ENCODE peak calls at places on chromosomes 12 and 14, in six cellular contexts. E is activated B cell treated with CpG ODN at 0.5 μM for 24 hours, Y is foreskin fibroblast, S is neural crest cell, L is brain microvascular endothelial cell, I is HFFc6. Z is an unnamed sample.

GRCh38 chr12:67827820-67828383 is 161.3 kb upstream of the IFNG-AS1 start:
- DNase-seq in E (no peak), Y (peak; percentile 92), S (no peak), L (peak; percentile 98), I (peak; percentile 94), Z (no peak)

GRCh38 chr12:1797011-1797901 is 23.1 kb upstream of the LRTM2 start:
- DNase-seq in E (no peak), Y (no peak), S (no peak), L (no peak), I (no peak), Z (no peak)

GRCh38 chr14:52417139-52417538 is 103.0 kb downstream of the PTGER2 start:
- DNase-seq in E (no peak), Y (no peak), S (no peak), L (no peak), I (no peak), Z (no peak)

GRCh38 chr12:103821773-103822172 is 19.3 kb downstream of the NT5DC3 start:
- DNase-seq in E (no peak), Y (peak; percentile 35), S (no peak), L (no peak), I (peak; percentile 25), Z (no peak)

GRCh38 chr14:100296106-100296651 is 10.1 kb downstream of the SLC25A29 start:
- DNase-seq in E (no peak), Y (no peak), S (no peak), L (no peak), I (no peak), Z (no peak)

GRCh38 chr14:51308872-51309271 is 68.8 kb downstream of the TMX1 start:
- DNase-seq in E (no peak), Y (no peak), S (no peak), L (no peak), I (no peak), Z (no peak)

GRCh38 chr14:54374117-54374884 is 22.5 kb upstream of the CDKN3 start:
- DNase-seq in E (no peak), Y (no peak), S (no peak), L (no peak), I (no peak), Z (no peak)

GRCh38 chr14:63759454-63759853 is 31.6 kb upstream of the SGPP1 start:
- DNase-seq in E (no peak), Y (peak; percentile 18), S (no peak), L (no peak), I (no peak), Z (no peak)

GRCh38 chr12:9813821-9814798 is 13.2 kb upstream of the KLRF1 start:
- DNase-seq in E (peak; percentile 80), Y (peak; percentile 19), S (peak; percentile 53), L (peak; percentile 39), I (peak; percentile 13), Z (peak; percentile 95)

GRCh38 chr12:58095002-58095401 is 153.6 kb downstream of the ATP23 start:
- DNase-seq in E (no peak), Y (no peak), S (no peak), L (no peak), I (no peak), Z (no peak)

GRCh38 chr12:71407732-71408131 is 31.9 kb upstream of the LGR5 start:
- DNase-seq in E (no peak), Y (no peak), S (no peak), L (no peak), I (no peak), Z (no peak)

GRCh38 chr12:754238-754816 is 1.9 kb downstream of the WNK1 start:
- DNase-seq in E (no peak), Y (no peak), S (no peak), L (no peak), I (no peak), Z (peak; percentile 15)

GRCh38 chr12:14716848-14717444 is 20.5 kb upstream of the GUCY2C start:
- DNase-seq in E (no peak), Y (peak; percentile 21), S (peak; percentile 16), L (peak; percentile 47), I (peak; percentile 30), Z (no peak)

GRCh38 chr12:117377758-117378157 is 16.3 kb upstream of the NOS1 start:
- DNase-seq in E (no peak), Y (no peak), S (no peak), L (no peak), I (no peak), Z (no peak)

DNA sequence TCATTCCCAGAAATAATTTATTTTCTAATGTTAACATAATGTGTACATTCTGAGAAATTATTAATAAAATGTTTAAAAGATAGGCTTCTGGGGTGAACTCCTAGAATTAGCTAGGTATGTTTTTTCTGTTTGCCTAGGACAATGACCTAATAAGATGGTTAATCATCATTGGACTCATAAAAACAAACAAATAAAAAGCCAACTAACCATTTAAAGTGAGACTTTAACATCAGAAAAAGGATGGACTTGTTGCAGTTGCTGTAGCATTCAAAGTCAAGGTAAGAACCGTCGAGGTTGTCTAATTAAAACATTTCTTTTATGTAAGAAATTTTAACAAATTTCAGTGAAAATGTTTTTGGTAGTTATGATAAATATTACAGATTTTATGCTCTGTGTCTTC is at the start of gene SLCO1B3:
- DNase-seq in E (no peak), Y (no peak), S (no peak), L (no peak), I (no peak), Z (no peak)
- TF ChIP-seq CTCF in E (no peak), Y (no peak), S (no peak), L (no peak), I (no peak), Z (no peak)

DNA sequence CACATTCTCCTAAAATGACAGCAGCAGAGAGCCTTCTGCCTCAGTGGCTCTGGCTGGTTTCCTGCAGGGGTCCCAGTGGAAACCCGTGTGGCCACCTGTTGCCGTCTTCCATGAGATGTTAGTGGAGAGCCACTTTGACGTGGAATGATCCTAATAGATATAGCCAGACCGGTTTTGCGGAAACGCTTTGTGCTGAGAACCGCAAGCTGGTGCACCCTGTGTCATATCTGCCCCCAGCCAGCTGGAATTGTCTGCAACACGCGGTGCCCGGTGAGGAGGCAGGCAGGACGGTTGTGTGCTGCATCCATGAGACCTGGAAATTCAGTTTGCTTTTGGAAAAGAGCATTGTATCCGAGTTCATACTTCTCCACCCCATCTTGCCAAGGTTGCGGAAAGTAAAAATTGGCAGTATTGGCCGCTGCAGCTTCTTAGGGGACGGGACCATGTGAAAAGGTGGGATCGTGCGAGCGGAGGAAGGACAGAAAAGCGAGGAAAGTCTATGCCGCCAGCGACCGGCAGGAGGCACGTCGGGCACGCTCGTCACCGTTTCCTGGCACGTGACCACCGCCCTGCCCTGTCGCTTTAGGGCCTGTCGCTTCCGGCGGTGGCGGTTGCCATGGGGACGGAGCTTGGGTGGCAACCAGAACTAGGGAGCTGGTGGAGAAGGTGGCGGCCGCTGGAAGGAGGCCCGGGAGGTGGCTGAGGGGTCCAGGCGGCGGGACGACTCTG is at the start of gene CFAP251:
- DNase-seq in E (peak; percentile 86), Y (peak; percentile 77), S (peak; percentile 79), L (peak; percentile 65), I (no peak), Z (peak; percentile 95)
- TF ChIP-seq CTCF in E (no peak), Y (peak; percentile 52), S (peak; percentile 68), L (peak; percentile 83), I (no peak), Z (peak; percentile 74)

GRCh38 chr12:27467641-27468040 is 21.1 kb downstream of the SMCO2 start:
- DNase-seq in E (no peak), Y (no peak), S (no peak), L (no peak), I (no peak), Z (no peak)

GRCh38 chr12:27462151-27462694 is 15.7 kb downstream of the SMCO2 start:
- DNase-seq in E (no peak), Y (peak; percentile 52), S (no peak), L (peak; percentile 74), I (peak; percentile 48), Z (no peak)

GRCh38 chr12:27463826-27464554 is 17.5 kb downstream of the SMCO2 start:
- DNase-seq in E (no peak), Y (peak; percentile 79), S (no peak), L (no peak), I (no peak), Z (no peak)

GRCh38 chr12:27460471-27460978 is 14.0 kb downstream of the SMCO2 start:
- DNase-seq in E (no peak), Y (no peak), S (no peak), L (peak; percentile 41), I (no peak), Z (no peak)

GRCh38 chr12:27462851-27463250 is 16.3 kb downstream of the SMCO2 start:
- DNase-seq in E (no peak), Y (no peak), S (no peak), L (no peak), I (no peak), Z (no peak)
- TF ChIP-seq CTCF in E (no peak), Y (no peak), S (no peak), L (no peak), I (no peak), Z (no peak)

GRCh38 chr12:115400011-115400410 is 716.0 kb upstream of the TBX3 start:
- DNase-seq in E (no peak), Y (no peak), S (no peak), L (no peak), I (no peak), Z (no peak)

GRCh38 chr12:115402443-115403170 is 718.6 kb upstream of the TBX3 start:
- DNase-seq in E (no peak), Y (peak; percentile 39), S (no peak), L (no peak), I (peak; percentile 15), Z (no peak)

GRCh38 chr12:115394498-115395220 is 710.7 kb upstream of the TBX3 start:
- DNase-seq in E (no peak), Y (no peak), S (no peak), L (no peak), I (no peak), Z (no peak)

GRCh38 chr12:115396567-115396966 is 712.6 kb upstream of the TBX3 start:
- DNase-seq in E (no peak), Y (no peak), S (no peak), L (no peak), I (no peak), Z (no peak)

DNA sequence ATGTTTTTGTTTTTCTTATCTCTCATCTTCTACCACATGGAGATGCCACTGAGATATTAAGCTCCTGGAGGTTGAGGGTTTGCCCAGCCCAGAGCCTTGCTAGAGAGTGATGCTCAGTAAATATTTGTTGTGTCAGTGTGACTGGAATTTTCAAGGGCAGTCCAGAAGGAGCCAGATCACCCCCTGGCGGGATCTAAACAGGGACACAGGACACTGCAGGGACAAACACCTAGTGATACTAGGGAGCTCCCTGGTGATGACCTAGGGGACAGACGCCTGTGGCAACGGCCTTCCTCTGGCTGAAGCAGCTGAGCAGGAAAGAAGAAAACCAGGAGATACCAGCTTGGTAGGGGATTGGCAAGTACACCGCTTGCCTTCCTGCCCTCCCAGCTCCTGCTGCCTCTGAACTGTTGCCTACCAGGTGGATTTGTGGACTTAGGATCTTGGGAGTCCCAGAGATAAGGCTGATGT is 714.4 kb upstream of the TBX3 start:
- DNase-seq in E (no peak), Y (no peak), S (no peak), L (no peak), I (peak; percentile 49), Z (no peak)
- TF ChIP-seq CTCF in E (no peak), Y (no peak), S (no peak), L (no peak), I (peak; percentile 66), Z (no peak)

DNA sequence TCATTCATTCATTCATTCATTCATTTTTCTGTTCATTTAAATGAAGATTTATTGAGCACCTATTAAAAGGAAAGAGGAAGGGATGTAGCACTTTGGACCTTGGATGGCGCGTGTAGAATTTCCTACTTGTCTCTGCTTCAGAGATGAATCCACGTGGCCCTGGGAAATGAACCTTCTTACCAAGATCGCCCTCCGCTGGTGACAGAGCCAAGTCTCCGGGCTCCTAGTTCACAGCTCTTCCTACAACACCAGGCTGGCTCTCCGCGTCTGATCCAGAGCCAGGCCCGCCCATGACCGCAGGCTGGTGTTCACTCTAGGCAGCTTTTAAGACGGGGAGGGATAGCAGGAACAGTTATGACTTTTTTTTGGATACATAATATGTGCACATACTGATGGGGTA is 70.9 kb upstream of the PIWIL1 start:
- DNase-seq in E (no peak), Y (no peak), S (peak; percentile 15), L (no peak), I (no peak), Z (no peak)
- TF ChIP-seq CTCF in E (no peak), Y (no peak), S (peak; percentile 39), L (no peak), I (no peak), Z (no peak)